ENCODE peak calls at places on chromosomes 16 and 17, in five cellular contexts. U is AG10803; G is RKO; P is tibial artery; Q is activated naive CD8-positive, alpha-beta T cell treated with anti-CD3 and anti-CD28 coated beads, Interleukin-2, amount 50 U/mL, for 24 hours. B is an unnamed sample.
A peak's percentile ranks its signal among the peaks of the same experiment; 100 is the strongest.

GRCh38 chr17:50637829-50638571 is 3.3 kb downstream of the ABCC3 start:
- DNase-seq in U (no peak), G (no peak), P (no peak), Q (no peak), B (no peak)

GRCh38 chr17:67049025-67049739 is 4.8 kb downstream of the CACNG1 start:
- DNase-seq in P (no peak), U (no peak), Q (no peak), G (no peak), B (no peak)

GRCh38 chr16:68402748-68403040 is 45.6 kb downstream of the SMPD3 start:
- DNase-seq in U (no peak), Q (no peak), P (no peak), G (no peak), B (no peak)

GRCh38 chr17:49157784-49158183 is 25.2 kb downstream of the B4GALNT2 start:
- DNase-seq in P (no peak), G (no peak), Q (no peak), U (no peak), B (no peak)

GRCh38 chr17:65545708-65546523 is 15.5 kb downstream of the AXIN2 start:
- DNase-seq in U (no peak), G (no peak), Q (no peak), P (no peak), B (peak; percentile 35)

GRCh38 chr17:41614098-41614497 is 1.5 kb upstream of the KRT16 start:
- DNase-seq in Q (no peak), P (no peak), G (no peak), U (no peak), B (no peak)

GRCh38 chr16:53821487-53821886 is 117.5 kb downstream of the FTO start:
- DNase-seq in G (peak; percentile 0), U (peak; percentile 49), P (no peak), Q (no peak), B (no peak)

GRCh38 chr16:56608876-56609462 is 585 bp downstream of the MT2A start:
- DNase-seq in G (peak; percentile 46), Q (no peak), P (peak; percentile 71), U (no peak), B (no peak)

GRCh38 chr16:19757762-19758595 is 39.9 kb downstream of the IQCK start:
- DNase-seq in G (no peak), Q (no peak), U (no peak), P (no peak), B (peak; percentile 82)

GRCh38 chr17:55818451-55819375 is 67.9 kb downstream of the PCTP start:
- DNase-seq in U (no peak), Q (no peak), G (no peak), P (no peak), B (no peak)

GRCh38 chr17:77271421-77271820 is 130.7 kb downstream of the SEC14L1 start:
- DNase-seq in P (no peak), G (no peak), U (no peak), Q (no peak), B (no peak)

GRCh38 chr16:57260294-57260929 is 15.4 kb downstream of the ARL2BP start:
- DNase-seq in U (peak; percentile 50), Q (peak; percentile 25), G (peak; percentile 60), P (peak; percentile 61), B (peak; percentile 79)

GRCh38 chr17:57464191-57464864 is 208.0 kb downstream of the MSI2 start:
- DNase-seq in P (no peak), Q (no peak), G (no peak), U (no peak), B (no peak)

GRCh38 chr16:1564325-1564724 is 30.9 kb downstream of the TMEM204 start:
- DNase-seq in Q (peak; percentile 29), G (no peak), P (no peak), U (no peak), B (no peak)

GRCh38 chr17:4159761-4160160 is 16.8 kb downstream of the CYB5D2 start:
- DNase-seq in U (no peak), G (no peak), P (no peak), Q (no peak), B (no peak)

GRCh38 chr17:64145460-64145750 is 15.5 kb upstream of the ERN1 start:
- DNase-seq in Q (no peak), G (no peak), P (no peak), U (no peak), B (no peak)

GRCh38 chr16:57406881-57407280 is 2.3 kb downstream of the CCL17 start:
- DNase-seq in G (no peak), U (no peak), Q (no peak), P (no peak), B (no peak)

GRCh38 chr16:85312642-85313540 is 200.6 kb upstream of the CIBAR2 start:
- DNase-seq in Q (no peak), G (no peak), U (no peak), P (peak; percentile 69), B (no peak)

GRCh38 chr17:4555863-4556646 is 871 bp upstream of the MYBBP1A start:
- DNase-seq in P (no peak), Q (no peak), G (no peak), U (no peak), B (no peak)

GRCh38 chr17:45574376-45574775 is 83.9 kb upstream of the PLEKHM1 start:
- DNase-seq in G (peak; percentile 0), Q (no peak), U (peak; percentile 86), P (no peak), B (no peak)

GRCh38 chr17:50423553-50424159 is 2.4 kb upstream of the ACSF2 start:
- DNase-seq in Q (no peak), P (peak; percentile 69), G (peak; percentile 10), U (peak; percentile 93), B (no peak)

GRCh38 chr16:4358831-4359561 is 7.9 kb upstream of the PAM16 start:
- DNase-seq in Q (peak; percentile 77), P (peak; percentile 77), G (no peak), U (no peak), B (peak; percentile 26)

GRCh38 chr17:55086635-55087058 is 118.1 kb downstream of the STXBP4 start:
- DNase-seq in Q (no peak), G (peak; percentile 31), P (no peak), U (peak; percentile 82), B (no peak)

GRCh38 chr17:43018008-43018853 is 4.0 kb downstream of the VAT1 start:
- DNase-seq in G (no peak), P (no peak), U (no peak), Q (no peak), B (peak; percentile 10)

GRCh38 chr17:19742495-19742894 is 5.6 kb downstream of the ALDH3A1 start:
- DNase-seq in P (peak; percentile 62), G (no peak), Q (no peak), U (no peak), B (no peak)

GRCh38 chr16:1983544-1984346 is at the start of gene GFER:
- DNase-seq in G (peak; percentile 92), Q (peak; percentile 84), P (peak; percentile 93), U (peak; percentile 92), B (peak; percentile 89)

GRCh38 chr17:58632324-58633314 is 59.2 kb downstream of the TEX14 start:
- DNase-seq in P (no peak), G (no peak), Q (no peak), U (no peak), B (no peak)

GRCh38 chr16:73066927-73067670 is 19.2 kb upstream of the ZFHX3 start:
- DNase-seq in U (no peak), P (peak; percentile 84), Q (no peak), G (no peak), B (no peak)

B was measured in midbrain.